ENCODE peak calls at places on chromosomes 12 and 14, in eight cellular contexts. P, S, B, T, O, M, N and V are unnamed samples.

GRCh38 chr14:105466491-105467248 is 8.0 kb upstream of the CRIP2 start:
- DNase-seq in O (peak; percentile 83), T (no peak), S (no peak), B (no peak), N (no peak), P (no peak), M (no peak), V (no peak)

GRCh38 chr12:108573310-108573709 is 10.9 kb downstream of the ISCU start:
- DNase-seq in N (no peak), T (no peak), B (no peak), O (no peak), M (no peak), P (no peak), S (no peak), V (no peak)

GRCh38 chr12:59844775-59845174 is 248.9 kb downstream of the SLC16A7 start:
- DNase-seq in O (no peak), P (no peak), B (no peak), S (no peak), T (no peak), N (no peak), M (no peak), V (no peak)

GRCh38 chr12:91986084-91986483 is 159.6 kb downstream of the BTG1 start:
- DNase-seq in M (peak; percentile 10), B (no peak), N (no peak), O (no peak), S (no peak), P (no peak), T (no peak), V (no peak)

GRCh38 chr14:54127526-54127925 is 170.9 kb upstream of the BMP4 start:
- DNase-seq in P (peak; percentile 48), T (no peak), N (no peak), O (no peak), B (no peak), S (no peak), M (no peak), V (no peak)

GRCh38 chr12:47905313-47905730 is 528 bp upstream of the VDR start:
- DNase-seq in M (no peak), T (no peak), P (no peak), S (no peak), B (peak; percentile 81), O (peak; percentile 43), N (peak; percentile 68), V (no peak)

GRCh38 chr12:54751493-54751892 is 102.8 kb upstream of the MUCL1 start:
- DNase-seq in P (no peak), S (no peak), M (no peak), B (no peak), N (no peak), O (no peak), T (no peak), V (no peak)

GRCh38 chr12:105234197-105234596 is 1.8 kb downstream of the APPL2 start:
- DNase-seq in O (no peak), M (no peak), N (no peak), T (no peak), B (no peak), P (no peak), S (no peak), V (no peak)

GRCh38 chr12:109910969-109911348 is 10.9 kb downstream of the TCHP start:
- DNase-seq in M (peak; percentile 55), P (peak; percentile 32), S (no peak), T (peak; percentile 65), B (peak; percentile 47), O (no peak), N (no peak), V (peak; percentile 8)

GRCh38 chr12:92434607-92435025 is 268.2 kb upstream of the PLEKHG7 start:
- DNase-seq in M (no peak), N (no peak), P (no peak), T (no peak), S (no peak), B (no peak), O (no peak), V (no peak)

GRCh38 chr12:67802723-67803122 is 154.2 kb downstream of the DYRK2 start:
- DNase-seq in T (no peak), M (no peak), P (no peak), N (no peak), B (no peak), S (no peak), O (no peak), V (no peak)
- H3K27ac ChIP-seq in T (no peak overlapping the region), M (no peak overlapping the region), P (no peak overlapping the region), N (no peak overlapping the region), B (no peak overlapping the region), S (no peak overlapping the region), O (no peak overlapping the region), V (no peak overlapping the region)

GRCh38 chr12:122610911-122611310 is 83.9 kb downstream of the KNTC1 start:
- DNase-seq in M (no peak), O (no peak), S (no peak), P (no peak), T (no peak), N (no peak), B (no peak), V (no peak)
- H3K27ac ChIP-seq in M (no peak overlapping the region), O (no peak overlapping the region), S (no peak overlapping the region), P (no peak overlapping the region), T (no peak overlapping the region), N (no peak overlapping the region), B (no peak overlapping the region), V (no peak overlapping the region)

DNA sequence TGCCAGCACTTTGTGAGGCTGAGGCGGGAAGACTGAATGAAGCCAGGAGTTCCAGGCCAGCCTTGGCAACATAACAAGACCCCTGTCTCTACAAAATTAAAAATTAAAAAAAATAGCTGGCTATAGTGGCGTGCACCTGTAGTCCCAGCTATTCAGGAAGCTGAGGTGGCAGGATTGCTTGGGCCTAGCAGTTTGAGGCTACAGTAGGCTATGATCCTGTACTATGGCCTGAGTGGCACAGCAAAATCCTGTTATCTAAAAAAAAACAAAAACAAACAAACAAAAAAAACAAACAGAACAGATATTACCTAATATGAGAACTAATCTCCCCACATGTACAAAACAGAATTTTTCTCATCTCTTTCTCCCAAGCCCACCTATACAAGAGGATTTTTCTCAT is 15.7 kb downstream of the TMEM116 start:
- DNase-seq in N (no peak), M (no peak), T (no peak), O (no peak), B (no peak), P (no peak), S (no peak), V (no peak)
- H3K27ac ChIP-seq in N (no peak overlapping the region), M (no peak overlapping the region), T (peak overlapping the region; percentile 97), O (no peak overlapping the region), B (no peak overlapping the region), P (no peak overlapping the region), S (no peak overlapping the region), V (peak overlapping the region; percentile 8)

GRCh38 chr12:130086777-130087176 is 75.5 kb upstream of the FZD10 start:
- DNase-seq in S (no peak), T (no peak), M (no peak), B (no peak), P (no peak), N (no peak), O (no peak), V (no peak)
- H3K27ac ChIP-seq in S (no peak overlapping the region), T (no peak overlapping the region), M (no peak overlapping the region), B (peak overlapping the region; percentile 67), P (no peak overlapping the region), N (no peak overlapping the region), O (no peak overlapping the region), V (no peak overlapping the region)

GRCh38 chr12:128817115-128818015 is 6.4 kb downstream of the SLC15A4 start:
- DNase-seq in P (peak; percentile 66), S (peak; percentile 67), N (peak; percentile 86), B (peak; percentile 63), O (peak; percentile 69), M (no peak), T (peak; percentile 44), V (no peak)
- H3K27ac ChIP-seq in P (peak overlapping the region; percentile 89), S (peak overlapping the region; percentile 60), N (peak overlapping the region; percentile 95), B (peak overlapping the region; percentile 32), O (peak overlapping the region; percentile 6), M (no peak overlapping the region), T (peak overlapping the region; percentile 63), V (no peak overlapping the region)

GRCh38 chr14:38254565-38255407 is 1.1 kb downstream of the CLEC14A start:
- DNase-seq in T (no peak), M (no peak), S (no peak), N (peak; percentile 62), B (no peak), O (peak; percentile 8), P (no peak), V (no peak)

GRCh38 chr14:38257500-38257899 is 1.6 kb upstream of the CLEC14A start:
- DNase-seq in O (no peak), T (no peak), B (no peak), M (no peak), S (no peak), N (no peak), P (no peak), V (no peak)

GRCh38 chr14:38255408-38255672 is 553 bp downstream of the CLEC14A start:
- DNase-seq in O (peak; percentile 16), T (no peak), B (peak; percentile 51), P (no peak), M (no peak), N (peak; percentile 53), S (peak; percentile 55), V (no peak)

GRCh38 chr14:38256358-38256840 is 506 bp upstream of the CLEC14A start:
- DNase-seq in P (peak; percentile 22), M (no peak), O (no peak), S (no peak), B (no peak), N (no peak), T (no peak), V (peak; percentile 0)

GRCh38 chr14:38255673-38256357 is at the start of gene CLEC14A:
- DNase-seq in N (peak; percentile 89), T (no peak), B (peak; percentile 64), O (peak; percentile 89), M (no peak), S (peak; percentile 65), P (no peak), V (no peak)
- H3K27ac ChIP-seq in N (peak within 1 kb of the TSS; percentile 71), T (no peak within 1 kb of the TSS), B (peak within 1 kb of the TSS; percentile 89), O (peak within 1 kb of the TSS; percentile 85), M (no peak within 1 kb of the TSS), S (peak within 1 kb of the TSS; percentile 67), P (no peak within 1 kb of the TSS), V (no peak within 1 kb of the TSS)